ENCODE peak calls at places on chromosomes 12 and 14, in nine cellular contexts. K is endothelial cell of umbilical vein, U is breast epithelium, C is Peyer's patch, I is IMR-90, E is testis, H is H1, G is stomach, W is ovary. V is an unnamed sample.

GRCh38 chr12:122467983-122468382 is 32.7 kb downstream of the ZCCHC8 start:
- DNase-seq in W (no peak), E (no peak), H (no peak), G (no peak), U (no peak), C (no peak), K (no peak), I (no peak), V (no peak)

GRCh38 chr12:946212-946611 is 3.3 kb downstream of the RAD52 start:
- DNase-seq in K (no peak), I (peak; percentile 42), W (no peak), C (no peak), U (no peak), E (no peak), G (no peak), H (no peak), V (no peak)

GRCh38 chr12:53052419-53053222 is 2.8 kb downstream of the TNS2 start:
- DNase-seq in E (peak; percentile 93), I (peak; percentile 85), U (peak; percentile 88), K (peak; percentile 75), G (peak; percentile 92), H (no peak), C (peak; percentile 84), W (peak; percentile 97), V (peak; percentile 94)

GRCh38 chr12:112892821-112893220 is 13.9 kb upstream of the OAS1 start:
- DNase-seq in G (no peak), C (no peak), I (no peak), E (no peak), H (no peak), W (no peak), U (no peak), K (no peak), V (no peak)

GRCh38 chr14:96249016-96249415 is 7.0 kb upstream of the BDKRB1 start:
- DNase-seq in C (no peak), H (no peak), U (no peak), K (no peak), W (no peak), E (no peak), G (no peak), I (peak; percentile 93), V (no peak)

GRCh38 chr14:24058951-24059475 is 7.2 kb downstream of the CARMIL3 start:
- DNase-seq in I (no peak), H (no peak), E (no peak), G (no peak), U (no peak), C (peak; percentile 37), K (no peak), W (no peak), V (no peak)

GRCh38 chr12:31950088-31950487 is 9.1 kb upstream of the RESF1 start:
- DNase-seq in G (no peak), K (no peak), C (no peak), H (no peak), I (no peak), E (no peak), U (no peak), W (no peak), V (no peak)

GRCh38 chr12:105705235-105705634 is 374.7 kb downstream of the C12orf75 start:
- DNase-seq in I (no peak), C (no peak), K (no peak), U (no peak), W (no peak), G (no peak), E (no peak), H (no peak), V (no peak)

GRCh38 chr12:3216726-3217682 is 139.8 kb downstream of the TSPAN9 start:
- DNase-seq in G (no peak), E (no peak), I (peak; percentile 88), H (no peak), K (peak; percentile 89), U (no peak), W (no peak), C (no peak), V (peak; percentile 83)

GRCh38 chr14:49879683-49880204 is 13.1 kb upstream of the ARF6 start:
- DNase-seq in K (peak; percentile 66), G (peak; percentile 51), E (peak; percentile 54), C (peak; percentile 60), U (no peak), H (peak; percentile 67), W (no peak), I (peak; percentile 54), V (no peak)

GRCh38 chr12:20629414-20630156 is 65.5 kb upstream of the SLCO1C1 start:
- DNase-seq in C (no peak), G (no peak), K (peak; percentile 81), E (no peak), W (peak; percentile 47), U (no peak), H (no peak), I (peak; percentile 21), V (no peak)

GRCh38 chr14:95609398-95609990 is 74.6 kb downstream of the GLRX5 start:
- DNase-seq in I (peak; percentile 23), K (peak; percentile 29), C (no peak), H (no peak), G (peak; percentile 51), U (no peak), E (peak; percentile 64), W (no peak), V (no peak)

GRCh38 chr12:88399811-88400210 is 180.5 kb downstream of the KITLG start:
- DNase-seq in I (no peak), E (no peak), C (no peak), U (no peak), W (no peak), K (no peak), G (no peak), H (no peak), V (no peak)

GRCh38 chr12:96617178-96617577 is 127.8 kb downstream of the CFAP54 start:
- DNase-seq in I (no peak), G (no peak), U (no peak), K (no peak), W (no peak), C (no peak), H (no peak), E (no peak), V (no peak)

GRCh38 chr12:92759634-92760268 is 57.0 kb downstream of the PLEKHG7 start:
- DNase-seq in I (peak; percentile 97), U (no peak), G (no peak), E (no peak), K (peak; percentile 36), H (no peak), W (no peak), C (no peak), V (no peak)

DNA sequence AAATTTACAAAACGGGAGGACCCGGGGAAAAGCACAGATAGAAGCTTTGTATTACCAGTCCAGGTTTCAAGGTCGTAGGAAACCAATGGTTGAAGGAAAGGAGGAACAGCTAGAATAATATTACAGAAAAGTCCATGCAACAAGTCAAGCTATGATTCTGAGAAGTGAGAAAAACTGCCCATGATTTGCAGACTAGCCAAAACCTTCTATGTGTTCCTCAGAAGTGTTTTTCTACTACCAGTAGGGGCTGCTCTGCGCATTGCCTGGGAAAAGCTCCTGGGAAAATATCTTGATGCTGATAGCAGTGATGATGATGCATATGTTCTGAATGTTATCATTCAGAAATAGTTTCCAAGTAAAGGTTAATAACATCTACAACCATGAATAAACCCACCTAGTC is 2.2 kb downstream of the PDZRN4 start:
- DNase-seq in C (no peak), W (no peak), E (peak; percentile 57), H (no peak), U (no peak), K (peak; percentile 34), G (no peak), I (no peak), V (no peak)
- TF ChIP-seq CTCF in C (no peak), W (no peak), E (peak; percentile 22), H (peak; percentile 55), U (no peak), K (peak; percentile 53), G (no peak), I (peak; percentile 16), V (peak; percentile 5)

GRCh38 chr14:21526672-21527319 is 650 bp upstream of the SALL2 start:
- DNase-seq in C (no peak), K (no peak), G (no peak), H (peak; percentile 78), W (no peak), I (no peak), U (no peak), E (no peak), V (no peak)

GRCh38 chr14:21527320-21527679 is 1.2 kb upstream of the SALL2 start:
- DNase-seq in U (no peak), I (no peak), G (no peak), W (no peak), K (no peak), H (no peak), C (no peak), E (no peak), V (no peak)

GRCh38 chr14:21528381-21529348 is 2.5 kb upstream of the SALL2 start:
- DNase-seq in K (no peak), G (no peak), C (no peak), H (no peak), I (peak; percentile 52), W (no peak), E (no peak), U (no peak), V (no peak)

GRCh38 chr14:21525995-21526671 is at the start of gene SALL2:
- DNase-seq in W (peak; percentile 84), E (peak; percentile 71), I (peak; percentile 68), C (peak; percentile 63), U (peak; percentile 79), G (peak; percentile 72), K (peak; percentile 63), H (peak; percentile 97), V (peak; percentile 77)

DNA sequence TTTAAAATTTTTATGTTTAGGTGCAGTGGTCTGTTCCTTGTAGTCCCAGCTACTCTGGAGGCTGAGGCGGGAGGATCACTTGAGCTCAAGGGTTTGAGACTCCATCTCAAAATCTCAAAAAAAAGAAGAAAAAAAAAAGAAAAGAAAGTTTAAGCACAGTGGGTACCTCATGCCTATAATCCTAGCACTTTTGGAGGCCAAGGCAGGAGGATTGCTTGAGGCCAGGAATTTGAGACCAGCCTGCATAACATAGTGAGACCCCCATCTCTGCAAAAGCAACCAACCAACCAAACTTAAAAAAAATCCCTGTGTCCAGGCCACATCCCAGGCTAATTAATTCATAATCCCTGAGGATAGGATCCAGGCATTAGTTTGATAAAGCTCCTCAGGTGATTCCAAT is 3.4 kb upstream of the SALL2 start:
- DNase-seq in U (no peak), C (no peak), W (no peak), I (no peak), G (no peak), H (no peak), K (no peak), E (no peak), V (no peak)
- TF ChIP-seq POLR2A in U (no peak), C (no peak), W (no peak), I (no peak), G (no peak), H (no peak), K (no peak), E (no peak), V (no peak)

DNA sequence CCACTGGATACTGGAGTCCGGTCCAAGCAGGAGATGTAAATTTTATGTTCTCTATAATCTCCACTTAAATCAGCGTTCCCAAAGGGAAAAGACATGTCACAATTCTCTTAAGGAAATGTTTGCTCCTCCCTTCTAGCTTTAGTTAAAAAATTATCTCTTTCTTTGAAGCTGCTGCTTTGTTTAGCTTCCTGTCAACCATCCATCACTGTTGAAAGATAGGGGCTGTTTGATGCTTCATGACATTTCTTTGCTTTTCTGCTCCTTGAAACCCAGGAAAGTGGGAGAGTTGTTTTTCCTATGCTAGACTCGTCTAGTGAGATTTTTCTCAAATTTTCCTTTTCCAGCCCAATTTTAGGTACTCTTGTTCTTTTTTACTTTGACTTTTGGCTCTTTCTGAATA is 31.9 kb downstream of the MBIP start:
- DNase-seq in U (no peak), G (no peak), I (no peak), W (no peak), E (no peak), C (no peak), H (no peak), K (no peak), V (no peak)
- H3K4me1 ChIP-seq in U (no peaks in the 10 kb centered on the region), G (no peaks in the 10 kb centered on the region), I (no peaks in the 10 kb centered on the region), W (no peaks in the 10 kb centered on the region), E (no peaks in the 10 kb centered on the region), C (no peaks in the 10 kb centered on the region), H (no peaks in the 10 kb centered on the region), K (no peaks in the 10 kb centered on the region), V (no peaks in the 10 kb centered on the region)

GRCh38 chr12:109771746-109772621 is 58.4 kb downstream of the FAM222A start:
- DNase-seq in U (no peak), W (no peak), E (no peak), H (no peak), I (no peak), C (peak; percentile 37), K (no peak), G (no peak), V (no peak)
- TF ChIP-seq CTCF in U (no peak), W (no peak), E (no peak), H (peak; percentile 49), I (no peak), C (no peak), K (no peak), G (no peak), V (no peak)

V was measured in heart left ventricle.